ENCODE peak calls at places on chromosomes 3 and 15, in ten cellular contexts. One of them, this sample, is unnamed.

GRCh38 chr15:40369971-40370370 is 12.0 kb downstream of the DISP2 start:
- DNase-seq in CD8-positive, alpha-beta memory T cell: no peak
- DNase-seq in left kidney: no peak
- DNase-seq in upper lobe of right lung: no peak
- DNase-seq in transverse colon: no peak
- DNase-seq in HEK293T: no peak
- DNase-seq in nucleus accumbens: no peak
- DNase-seq in stimulated activated CD8-positive, alpha-beta memory T cell treated with anti-CD3 and anti-CD28 coated beads, Interleukin-4, amount 100 ng/mL, for 4 hours: no peak
- DNase-seq in T-helper 2 cell: no peak
- DNase-seq in NCI-H2081: no peak
- DNase-seq in this sample: no peak

GRCh38 chr3:159130108-159130507 is 328.3 kb downstream of the MFSD1 start:
- DNase-seq in CD8-positive, alpha-beta memory T cell: no peak
- DNase-seq in left kidney: peak; percentile 21
- DNase-seq in upper lobe of right lung: no peak
- DNase-seq in transverse colon: peak; percentile 21
- DNase-seq in HEK293T: peak; percentile 10
- DNase-seq in nucleus accumbens: peak; percentile 8
- DNase-seq in stimulated activated CD8-positive, alpha-beta memory T cell treated with anti-CD3 and anti-CD28 coated beads, Interleukin-4, amount 100 ng/mL, for 4 hours: no peak
- DNase-seq in T-helper 2 cell: no peak
- DNase-seq in NCI-H2081: no peak
- DNase-seq in this sample: peak; percentile 1

GRCh38 chr15:73922186-73923151 is 3.8 kb upstream of the LOXL1 start:
- DNase-seq in CD8-positive, alpha-beta memory T cell: no peak
- DNase-seq in left kidney: peak; percentile 89
- DNase-seq in upper lobe of right lung: no peak
- DNase-seq in transverse colon: no peak
- DNase-seq in HEK293T: peak; percentile 61
- DNase-seq in nucleus accumbens: no peak
- DNase-seq in stimulated activated CD8-positive, alpha-beta memory T cell treated with anti-CD3 and anti-CD28 coated beads, Interleukin-4, amount 100 ng/mL, for 4 hours: no peak
- DNase-seq in T-helper 2 cell: no peak
- DNase-seq in NCI-H2081: no peak
- DNase-seq in this sample: peak; percentile 70

GRCh38 chr15:85562824-85563223 is 182.4 kb downstream of the AKAP13 start:
- DNase-seq in CD8-positive, alpha-beta memory T cell: no peak
- DNase-seq in left kidney: no peak
- DNase-seq in upper lobe of right lung: no peak
- DNase-seq in transverse colon: no peak
- DNase-seq in HEK293T: no peak
- DNase-seq in nucleus accumbens: no peak
- DNase-seq in stimulated activated CD8-positive, alpha-beta memory T cell treated with anti-CD3 and anti-CD28 coated beads, Interleukin-4, amount 100 ng/mL, for 4 hours: no peak
- DNase-seq in T-helper 2 cell: no peak
- DNase-seq in NCI-H2081: no peak
- DNase-seq in this sample: no peak

GRCh38 chr3:112035241-112035640 is 705 bp downstream of the TMPRSS7 start:
- DNase-seq in CD8-positive, alpha-beta memory T cell: no peak
- DNase-seq in left kidney: no peak
- DNase-seq in upper lobe of right lung: no peak
- DNase-seq in transverse colon: no peak
- DNase-seq in HEK293T: no peak
- DNase-seq in nucleus accumbens: no peak
- DNase-seq in stimulated activated CD8-positive, alpha-beta memory T cell treated with anti-CD3 and anti-CD28 coated beads, Interleukin-4, amount 100 ng/mL, for 4 hours: no peak
- DNase-seq in T-helper 2 cell: no peak
- DNase-seq in NCI-H2081: no peak
- DNase-seq in this sample: no peak

GRCh38 chr3:131883711-131884407 is 151.0 kb downstream of the CPNE4 start:
- DNase-seq in CD8-positive, alpha-beta memory T cell: no peak
- DNase-seq in left kidney: no peak
- DNase-seq in upper lobe of right lung: no peak
- DNase-seq in transverse colon: no peak
- DNase-seq in HEK293T: no peak
- DNase-seq in nucleus accumbens: no peak
- DNase-seq in stimulated activated CD8-positive, alpha-beta memory T cell treated with anti-CD3 and anti-CD28 coated beads, Interleukin-4, amount 100 ng/mL, for 4 hours: no peak
- DNase-seq in T-helper 2 cell: no peak
- DNase-seq in NCI-H2081: no peak
- DNase-seq in this sample: no peak

GRCh38 chr3:131907809-131908208 is 127.0 kb downstream of the CPNE4 start:
- DNase-seq in CD8-positive, alpha-beta memory T cell: no peak
- DNase-seq in left kidney: no peak
- DNase-seq in upper lobe of right lung: no peak
- DNase-seq in transverse colon: no peak
- DNase-seq in HEK293T: no peak
- DNase-seq in nucleus accumbens: no peak
- DNase-seq in stimulated activated CD8-positive, alpha-beta memory T cell treated with anti-CD3 and anti-CD28 coated beads, Interleukin-4, amount 100 ng/mL, for 4 hours: no peak
- DNase-seq in T-helper 2 cell: no peak
- DNase-seq in NCI-H2081: no peak
- DNase-seq in this sample: no peak

GRCh38 chr15:51114437-51115119 is 19.9 kb upstream of the TNFAIP8L3 start:
- DNase-seq in CD8-positive, alpha-beta memory T cell: no peak
- DNase-seq in left kidney: no peak
- DNase-seq in upper lobe of right lung: no peak
- DNase-seq in transverse colon: no peak
- DNase-seq in HEK293T: no peak
- DNase-seq in nucleus accumbens: no peak
- DNase-seq in stimulated activated CD8-positive, alpha-beta memory T cell treated with anti-CD3 and anti-CD28 coated beads, Interleukin-4, amount 100 ng/mL, for 4 hours: no peak
- DNase-seq in T-helper 2 cell: no peak
- DNase-seq in NCI-H2081: no peak
- DNase-seq in this sample: no peak

GRCh38 chr15:37058316-37058985 is 41.9 kb downstream of the MEIS2 start:
- DNase-seq in CD8-positive, alpha-beta memory T cell: no peak
- DNase-seq in left kidney: peak; percentile 62
- DNase-seq in upper lobe of right lung: no peak
- DNase-seq in transverse colon: no peak
- DNase-seq in HEK293T: no peak
- DNase-seq in nucleus accumbens: no peak
- DNase-seq in stimulated activated CD8-positive, alpha-beta memory T cell treated with anti-CD3 and anti-CD28 coated beads, Interleukin-4, amount 100 ng/mL, for 4 hours: no peak
- DNase-seq in T-helper 2 cell: no peak
- DNase-seq in NCI-H2081: no peak
- DNase-seq in this sample: no peak

GRCh38 chr15:51144021-51144532 is 49.4 kb upstream of the TNFAIP8L3 start:
- DNase-seq in CD8-positive, alpha-beta memory T cell: no peak
- DNase-seq in left kidney: no peak
- DNase-seq in upper lobe of right lung: no peak
- DNase-seq in transverse colon: no peak
- DNase-seq in HEK293T: no peak
- DNase-seq in nucleus accumbens: peak; percentile 22
- DNase-seq in stimulated activated CD8-positive, alpha-beta memory T cell treated with anti-CD3 and anti-CD28 coated beads, Interleukin-4, amount 100 ng/mL, for 4 hours: no peak
- DNase-seq in T-helper 2 cell: no peak
- DNase-seq in NCI-H2081: no peak
- DNase-seq in this sample: peak; percentile 76

GRCh38 chr15:28935316-28935715 is 49.5 kb downstream of the APBA2 start:
- DNase-seq in CD8-positive, alpha-beta memory T cell: no peak
- DNase-seq in left kidney: peak; percentile 49
- DNase-seq in upper lobe of right lung: peak; percentile 59
- DNase-seq in transverse colon: no peak
- DNase-seq in HEK293T: peak; percentile 16
- DNase-seq in nucleus accumbens: no peak
- DNase-seq in stimulated activated CD8-positive, alpha-beta memory T cell treated with anti-CD3 and anti-CD28 coated beads, Interleukin-4, amount 100 ng/mL, for 4 hours: peak; percentile 33
- DNase-seq in T-helper 2 cell: no peak
- DNase-seq in NCI-H2081: no peak
- DNase-seq in this sample: no peak

GRCh38 chr3:66836363-66837152 is 161.5 kb upstream of the KBTBD8 start:
- DNase-seq in CD8-positive, alpha-beta memory T cell: no peak
- DNase-seq in left kidney: no peak
- DNase-seq in upper lobe of right lung: no peak
- DNase-seq in transverse colon: no peak
- DNase-seq in HEK293T: no peak
- DNase-seq in nucleus accumbens: no peak
- DNase-seq in stimulated activated CD8-positive, alpha-beta memory T cell treated with anti-CD3 and anti-CD28 coated beads, Interleukin-4, amount 100 ng/mL, for 4 hours: no peak
- DNase-seq in T-helper 2 cell: no peak
- DNase-seq in NCI-H2081: no peak
- DNase-seq in this sample: peak; percentile 31

GRCh38 chr3:117856354-117856753 is 1146.8 kb downstream of the TUSC7 start:
- DNase-seq in CD8-positive, alpha-beta memory T cell: no peak
- DNase-seq in left kidney: no peak
- DNase-seq in upper lobe of right lung: no peak
- DNase-seq in transverse colon: no peak
- DNase-seq in HEK293T: peak; percentile 14
- DNase-seq in nucleus accumbens: no peak
- DNase-seq in stimulated activated CD8-positive, alpha-beta memory T cell treated with anti-CD3 and anti-CD28 coated beads, Interleukin-4, amount 100 ng/mL, for 4 hours: no peak
- DNase-seq in T-helper 2 cell: no peak
- DNase-seq in NCI-H2081: no peak
- DNase-seq in this sample: no peak

GRCh38 chr3:185981621-185982020 is 43.8 kb upstream of the TRA2B start:
- DNase-seq in CD8-positive, alpha-beta memory T cell: no peak
- DNase-seq in left kidney: no peak
- DNase-seq in upper lobe of right lung: no peak
- DNase-seq in transverse colon: no peak
- DNase-seq in HEK293T: no peak
- DNase-seq in nucleus accumbens: no peak
- DNase-seq in stimulated activated CD8-positive, alpha-beta memory T cell treated with anti-CD3 and anti-CD28 coated beads, Interleukin-4, amount 100 ng/mL, for 4 hours: no peak
- DNase-seq in T-helper 2 cell: no peak
- DNase-seq in NCI-H2081: no peak
- DNase-seq in this sample: no peak

GRCh38 chr15:70318996-70319465 is 221.3 kb upstream of the TLE3 start:
- DNase-seq in CD8-positive, alpha-beta memory T cell: no peak
- DNase-seq in left kidney: peak; percentile 58
- DNase-seq in upper lobe of right lung: no peak
- DNase-seq in transverse colon: peak; percentile 46
- DNase-seq in HEK293T: no peak
- DNase-seq in nucleus accumbens: no peak
- DNase-seq in stimulated activated CD8-positive, alpha-beta memory T cell treated with anti-CD3 and anti-CD28 coated beads, Interleukin-4, amount 100 ng/mL, for 4 hours: no peak
- DNase-seq in T-helper 2 cell: no peak
- DNase-seq in NCI-H2081: no peak
- DNase-seq in this sample: peak; percentile 74

GRCh38 chr3:146817705-146818104 is 212.6 kb upstream of the PLSCR5 start:
- DNase-seq in CD8-positive, alpha-beta memory T cell: no peak
- DNase-seq in left kidney: peak; percentile 52
- DNase-seq in upper lobe of right lung: no peak
- DNase-seq in transverse colon: no peak
- DNase-seq in HEK293T: no peak
- DNase-seq in nucleus accumbens: no peak
- DNase-seq in stimulated activated CD8-positive, alpha-beta memory T cell treated with anti-CD3 and anti-CD28 coated beads, Interleukin-4, amount 100 ng/mL, for 4 hours: no peak
- DNase-seq in T-helper 2 cell: no peak
- DNase-seq in NCI-H2081: peak; percentile 14
- DNase-seq in this sample: peak; percentile 16

GRCh38 chr3:72306800-72307341 is 521.9 kb upstream of the PROK2 start:
- DNase-seq in CD8-positive, alpha-beta memory T cell: no peak
- DNase-seq in left kidney: peak; percentile 99
- DNase-seq in upper lobe of right lung: no peak
- DNase-seq in transverse colon: no peak
- DNase-seq in HEK293T: peak; percentile 69
- DNase-seq in nucleus accumbens: no peak
- DNase-seq in stimulated activated CD8-positive, alpha-beta memory T cell treated with anti-CD3 and anti-CD28 coated beads, Interleukin-4, amount 100 ng/mL, for 4 hours: no peak
- DNase-seq in T-helper 2 cell: no peak
- DNase-seq in NCI-H2081: peak; percentile 79
- DNase-seq in this sample: peak; percentile 33

GRCh38 chr15:56919708-56920637 is 1.5 kb downstream of the TCF12 start:
- DNase-seq in CD8-positive, alpha-beta memory T cell: no peak
- DNase-seq in left kidney: peak; percentile 77
- DNase-seq in upper lobe of right lung: peak; percentile 70
- DNase-seq in transverse colon: peak; percentile 28
- DNase-seq in HEK293T: peak; percentile 18
- DNase-seq in nucleus accumbens: no peak
- DNase-seq in stimulated activated CD8-positive, alpha-beta memory T cell treated with anti-CD3 and anti-CD28 coated beads, Interleukin-4, amount 100 ng/mL, for 4 hours: no peak
- DNase-seq in T-helper 2 cell: no peak
- DNase-seq in NCI-H2081: peak; percentile 11
- DNase-seq in this sample: peak; percentile 35

GRCh38 chr15:89114974-89115373 is 26.7 kb downstream of the ABHD2 start:
- DNase-seq in CD8-positive, alpha-beta memory T cell: no peak
- DNase-seq in left kidney: peak; percentile 75
- DNase-seq in upper lobe of right lung: no peak
- DNase-seq in transverse colon: no peak
- DNase-seq in HEK293T: no peak
- DNase-seq in nucleus accumbens: peak; percentile 34
- DNase-seq in stimulated activated CD8-positive, alpha-beta memory T cell treated with anti-CD3 and anti-CD28 coated beads, Interleukin-4, amount 100 ng/mL, for 4 hours: no peak
- DNase-seq in T-helper 2 cell: no peak
- DNase-seq in NCI-H2081: peak; percentile 63
- DNase-seq in this sample: peak; percentile 84

GRCh38 chr15:65305776-65306175 is 1.3 kb downstream of the RNU5B-1 start:
- DNase-seq in CD8-positive, alpha-beta memory T cell: no peak
- DNase-seq in left kidney: no peak
- DNase-seq in upper lobe of right lung: no peak
- DNase-seq in transverse colon: no peak
- DNase-seq in HEK293T: no peak
- DNase-seq in nucleus accumbens: no peak
- DNase-seq in stimulated activated CD8-positive, alpha-beta memory T cell treated with anti-CD3 and anti-CD28 coated beads, Interleukin-4, amount 100 ng/mL, for 4 hours: no peak
- DNase-seq in T-helper 2 cell: no peak
- DNase-seq in NCI-H2081: no peak
- DNase-seq in this sample: no peak